ENCODE peak calls at places on chromosomes 6 and 20, in seven cellular contexts. H is fibroblast of lung, T is neural progenitor cell, Z is MM.1S, Q is hepatocyte, U is mammary epithelial cell, L is astrocyte. I is an unnamed sample.

GRCh38 chr6:28675600-28675999 is 149.9 kb downstream of the GPX5 start:
- DNase-seq in H (no peak), T (no peak), Z (no peak), Q (no peak), U (no peak), L (no peak), I (no peak)

GRCh38 chr20:25527949-25528348 is 57.4 kb downstream of the NINL start:
- DNase-seq in H (no peak), T (no peak), Z (no peak), Q (no peak), U (no peak), L (no peak), I (no peak)

GRCh38 chr6:114342086-114342825 is 567 bp downstream of the HS3ST5 start:
- DNase-seq in H (no peak), T (peak; percentile 70), Z (peak; percentile 64), Q (peak; percentile 52), U (peak; percentile 16), L (no peak), I (no peak)

GRCh38 chr6:153852481-153852880 is 186.6 kb upstream of the OPRM1 start:
- DNase-seq in H (no peak), T (no peak), Z (no peak), Q (peak; percentile 34), U (no peak), L (no peak), I (no peak)

GRCh38 chr6:14601490-14601889 is 483.9 kb downstream of the CD83 start:
- DNase-seq in H (no peak), T (no peak), Z (no peak), Q (peak; percentile 35), U (no peak), L (no peak), I (no peak)

GRCh38 chr20:17614812-17615644 is 45.2 kb downstream of the DSTN start:
- DNase-seq in H (no peak), T (no peak), Z (no peak), Q (no peak), U (no peak), L (no peak), I (no peak)

GRCh38 chr6:133778414-133778813 is 110.5 kb upstream of the TCF21 start:
- DNase-seq in H (peak; percentile 99), T (no peak), Z (no peak), Q (peak; percentile 17), U (peak; percentile 52), L (peak; percentile 90), I (no peak)

GRCh38 chr6:118708736-118709135 is 57.3 kb upstream of the CEP85L start:
- DNase-seq in H (peak; percentile 94), T (no peak), Z (no peak), Q (no peak), U (no peak), L (peak; percentile 61), I (no peak)

GRCh38 chr20:44407402-44408184 is 52.1 kb downstream of the HNF4A start:
- DNase-seq in H (peak; percentile 27), T (no peak), Z (no peak), Q (peak; percentile 92), U (peak; percentile 98), L (peak; percentile 97), I (no peak)

GRCh38 chr6:167795874-167796667 is 30.6 kb upstream of the AFDN start:
- DNase-seq in H (no peak), T (no peak), Z (no peak), Q (no peak), U (no peak), L (no peak), I (no peak)

GRCh38 chr6:105326838-105327745 is 75.8 kb downstream of the PREP start:
- DNase-seq in H (peak; percentile 27), T (no peak), Z (no peak), Q (no peak), U (peak; percentile 74), L (peak; percentile 63), I (no peak)

GRCh38 chr20:24768226-24768625 is 180.8 kb upstream of the CST7 start:
- DNase-seq in H (no peak), T (no peak), Z (no peak), Q (peak; percentile 65), U (no peak), L (peak; percentile 58), I (peak; percentile 91)

GRCh38 chr6:101784094-101784493 is 390.6 kb downstream of the GRIK2 start:
- DNase-seq in H (no peak), T (no peak), Z (no peak), Q (no peak), U (no peak), L (no peak), I (no peak)

GRCh38 chr6:170130201-170130621 is 160.7 kb downstream of the DLL1 start:
- DNase-seq in H (no peak), T (no peak), Z (no peak), Q (no peak), U (no peak), L (no peak), I (no peak)

GRCh38 chr20:19851863-19852262 is 93.8 kb downstream of the RIN2 start:
- DNase-seq in H (peak; percentile 35), T (no peak), Z (peak; percentile 58), Q (no peak), U (no peak), L (no peak), I (no peak)

DNA sequence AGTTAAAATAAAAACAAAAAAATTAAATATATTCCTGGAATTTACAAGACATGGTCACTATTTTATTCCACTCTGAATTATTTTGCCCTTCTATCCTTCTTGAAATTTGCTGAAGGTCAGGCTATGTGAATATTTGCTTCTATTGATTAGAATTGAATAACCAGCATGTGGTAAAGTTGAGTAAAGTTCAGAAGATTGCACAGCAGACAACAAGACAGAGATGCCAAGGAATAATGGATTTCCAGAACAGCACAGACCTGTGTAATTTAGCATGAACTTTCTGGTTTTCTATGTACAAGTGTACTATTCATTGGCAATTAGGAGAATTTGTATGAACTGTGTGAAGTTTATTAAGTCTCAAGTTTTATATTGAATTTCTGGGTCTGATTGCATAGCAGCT is 352.4 kb downstream of the TBC1D32 start:
- DNase-seq in H (no peak), T (no peak), Z (no peak), Q (no peak), U (no peak), L (no peak), I (no peak)
- TF ChIP-seq EZH2 in H (no peak), T (no peak), Z (no peak), Q (no peak), U (no peak), L (no peak), I (no peak)

GRCh38 chr20:62477669-62478450 is 2.1 kb upstream of the GATA5 start:
- DNase-seq in H (no peak), T (peak; percentile 74), Z (no peak), Q (no peak), U (no peak), L (no peak), I (no peak)
- TF ChIP-seq CTCF in H (no peak), T (peak; percentile 36), Z (no peak), Q (peak; percentile 41), U (peak; percentile 14), L (no peak), I (no peak)

GRCh38 chr6:25931411-25931709 is 869 bp upstream of the SLC17A2 start:
- DNase-seq in H (no peak), T (no peak), Z (no peak), Q (no peak), U (no peak), L (no peak), I (no peak)

GRCh38 chr6:25930532-25931410 is at the start of gene SLC17A2:
- DNase-seq in H (no peak), T (no peak), Z (no peak), Q (no peak), U (no peak), L (no peak), I (no peak)

GRCh38 chr6:25934181-25934580 is 3.7 kb upstream of the SLC17A2 start:
- DNase-seq in H (no peak), T (no peak), Z (no peak), Q (no peak), U (no peak), L (no peak), I (no peak)

GRCh38 chr6:25935953-25936352 is 5.5 kb upstream of the SLC17A2 start:
- DNase-seq in H (no peak), T (no peak), Z (no peak), Q (no peak), U (no peak), L (no peak), I (no peak)

GRCh38 chr6:25934735-25935313 is 4.3 kb upstream of the SLC17A2 start:
- DNase-seq in H (peak; percentile 42), T (no peak), Z (no peak), Q (no peak), U (no peak), L (no peak), I (no peak)
- H3K27ac ChIP-seq in H (no peak overlapping the region), T (no peak overlapping the region), Z (no peak overlapping the region), Q (no peak overlapping the region), U (no peak overlapping the region), L (no peak overlapping the region), I (no peak overlapping the region)

GRCh38 chr20:40688129-40689099 is 622 bp downstream of the MAFB start:
- DNase-seq in H (peak; percentile 47), T (peak; percentile 36), Z (no peak), Q (no peak), U (no peak), L (peak; percentile 27), I (peak; percentile 44)

GRCh38 chr20:40685349-40685748 is 3.7 kb downstream of the MAFB start:
- DNase-seq in H (no peak), T (no peak), Z (no peak), Q (no peak), U (no peak), L (no peak), I (no peak)

GRCh38 chr20:40687384-40688128 is 1.5 kb downstream of the MAFB start:
- DNase-seq in H (peak; percentile 34), T (peak; percentile 79), Z (no peak), Q (peak; percentile 64), U (peak; percentile 47), L (peak; percentile 19), I (peak; percentile 58)

GRCh38 chr20:40686893-40687292 is 2.1 kb downstream of the MAFB start:
- DNase-seq in H (no peak), T (peak; percentile 43), Z (no peak), Q (no peak), U (no peak), L (no peak), I (no peak)

GRCh38 chr20:40686434-40686882 is 2.6 kb downstream of the MAFB start:
- DNase-seq in H (no peak), T (peak; percentile 44), Z (no peak), Q (no peak), U (no peak), L (no peak), I (no peak)
- TF ChIP-seq EZH2 in H (no peak), T (peak; percentile 0), Z (no peak), Q (no peak), U (no peak), L (no peak), I (no peak)

I was measured in A673.